ENCODE peak calls at places on chromosome 20, in four cellular contexts. A is A549, T is K562, L is H1. P is an unnamed sample.

GRCh38 chr20:18001131-18001921 is 32.5 kb downstream of the MGME1 start:
- DNase-seq in A (no peak), T (no peak), L (no peak), P (peak; percentile 90)

GRCh38 chr20:38680492-38681118 is 43.7 kb upstream of the SLC32A1 start:
- DNase-seq in A (no peak), T (peak; percentile 37), L (peak; percentile 75), P (peak; percentile 45)

GRCh38 chr20:24734139-24734538 is 214.9 kb upstream of the CST7 start:
- DNase-seq in A (no peak), T (no peak), L (peak; percentile 27), P (no peak)

GRCh38 chr20:7736336-7736735 is 203.9 kb downstream of the HAO1 start:
- DNase-seq in A (no peak), T (no peak), L (no peak), P (no peak)

GRCh38 chr20:11852801-11853200 is 64.9 kb upstream of the BTBD3 start:
- DNase-seq in A (no peak), T (no peak), L (no peak), P (no peak)

GRCh38 chr20:35539756-35540212 is 2.1 kb upstream of the ERGIC3 start:
- DNase-seq in A (no peak), T (no peak), L (peak; percentile 72), P (peak; percentile 97)

GRCh38 chr20:48706710-48707339 is 121.0 kb downstream of the PREX1 start:
- DNase-seq in A (no peak), T (no peak), L (no peak), P (no peak)

GRCh38 chr20:13525225-13525940 is 113.3 kb downstream of the TASP1 start:
- DNase-seq in A (peak; percentile 83), T (no peak), L (no peak), P (peak; percentile 68)

GRCh38 chr20:53829706-53830521 is 236.3 kb upstream of the ZNF217 start:
- DNase-seq in A (no peak), T (no peak), L (no peak), P (peak; percentile 94)

GRCh38 chr20:48298851-48299484 is 513.7 kb upstream of the SULF2 start:
- DNase-seq in A (peak; percentile 60), T (no peak), L (no peak), P (peak; percentile 73)

GRCh38 chr20:11814276-11814675 is 103.4 kb upstream of the BTBD3 start:
- DNase-seq in A (no peak), T (no peak), L (no peak), P (no peak)

GRCh38 chr20:50415516-50416268 is 94.5 kb upstream of the PTPN1 start:
- DNase-seq in A (peak; percentile 39), T (no peak), L (peak; percentile 59), P (peak; percentile 86)

GRCh38 chr20:1875762-1876161 is 19.4 kb upstream of the SIRPA start:
- DNase-seq in A (no peak), T (no peak), L (no peak), P (no peak)

GRCh38 chr20:58137236-58137635 is 91.2 kb downstream of the ANKRD60 start:
- DNase-seq in A (no peak), T (no peak), L (no peak), P (no peak)

GRCh38 chr20:36145877-36146707 is 8.4 kb upstream of the EPB41L1 start:
- DNase-seq in A (no peak), T (no peak), L (no peak), P (no peak)

GRCh38 chr20:37902504-37903313 is at the start of gene VSTM2L:
- DNase-seq in A (peak; percentile 77), T (peak; percentile 46), L (no peak), P (no peak)

GRCh38 chr20:44592366-44592765 is 10.0 kb downstream of the PKIG start:
- DNase-seq in A (no peak), T (no peak), L (no peak), P (no peak)

GRCh38 chr20:39009348-39009747 is 47.2 kb downstream of the DHX35 start:
- DNase-seq in A (no peak), T (no peak), L (no peak), P (no peak)

GRCh38 chr20:5570442-5570841 is 179.8 kb upstream of the SHLD1 start:
- DNase-seq in A (no peak), T (no peak), L (no peak), P (no peak)

GRCh38 chr20:32368930-32369329 is 10.8 kb downstream of the ASXL1 start:
- DNase-seq in A (no peak), T (no peak), L (no peak), P (no peak)
- TF ChIP-seq RNF2 in A (no peak), T (no peak), L (no peak), P (no peak)

DNA sequence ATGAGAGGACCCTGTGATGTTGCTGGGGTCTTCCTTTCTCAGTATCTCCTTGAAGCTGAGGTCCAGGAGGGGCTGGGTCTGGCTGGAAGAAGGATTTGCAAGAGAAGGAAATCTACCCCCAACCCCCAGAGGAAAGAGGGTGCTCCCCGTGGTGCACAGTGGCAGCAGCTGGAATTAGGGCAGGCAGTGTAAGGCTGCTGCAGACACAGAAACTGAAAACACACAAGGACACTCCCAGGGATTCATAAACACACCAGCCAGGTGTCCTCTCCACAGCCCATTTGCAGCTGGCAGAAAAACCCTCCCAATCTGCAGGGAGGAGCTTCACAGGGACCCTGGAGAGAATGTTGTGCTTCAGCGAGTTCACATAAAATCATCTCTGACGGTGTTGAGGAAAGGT is 297.2 kb downstream of the CDH26 start:
- DNase-seq in A (no peak), T (no peak), L (no peak), P (no peak)
- TF ChIP-seq RNF2 in A (no peak), T (no peak), L (no peak), P (no peak)

GRCh38 chr20:34364013-34364382 is 925 bp downstream of the ITCH start:
- DNase-seq in A (no peak), T (no peak), L (no peak), P (no peak)
- TF ChIP-seq RNF2 in A (no peak), T (no peak), L (no peak), P (no peak)

DNA sequence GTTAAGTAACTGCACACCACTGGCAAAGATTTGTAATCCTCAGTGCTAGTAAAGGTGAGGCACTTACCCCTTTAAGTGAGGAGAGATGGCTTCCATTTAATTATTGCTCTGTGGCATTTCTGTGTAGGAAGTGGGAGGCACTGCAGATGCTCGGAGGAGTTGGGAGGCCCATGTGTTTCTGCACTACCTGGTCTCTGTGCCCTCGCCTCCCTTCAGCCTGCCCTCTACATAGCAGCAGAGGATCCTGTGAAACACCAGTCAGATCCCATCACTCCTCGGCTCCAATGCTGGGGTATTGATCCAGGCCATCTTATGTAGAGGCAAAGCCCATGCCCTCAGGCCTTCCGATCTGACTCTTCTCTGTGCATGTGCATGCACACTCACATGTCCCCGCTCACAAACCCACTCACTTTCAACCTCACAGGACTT is 67.0 kb downstream of the SLX4IP start:
- DNase-seq in A (no peak), T (no peak), L (no peak), P (no peak)
- TF ChIP-seq RNF2 in A (no peak), T (no peak), L (no peak), P (no peak)

GRCh38 chr20:23242104-23242503 is 108.5 kb upstream of the NXT1 start:
- DNase-seq in A (no peak), T (no peak), L (peak; percentile 20), P (no peak)

GRCh38 chr20:23242556-23243180 is 107.9 kb upstream of the NXT1 start:
- DNase-seq in A (no peak), T (no peak), L (peak; percentile 23), P (no peak)

GRCh38 chr20:23244916-23245552 is 105.6 kb upstream of the NXT1 start:
- DNase-seq in A (no peak), T (no peak), L (peak; percentile 40), P (no peak)

GRCh38 chr20:23244207-23244915 is 106.2 kb upstream of the NXT1 start:
- DNase-seq in A (no peak), T (no peak), L (peak; percentile 37), P (no peak)

GRCh38 chr20:23243791-23244190 is 106.8 kb upstream of the NXT1 start:
- DNase-seq in A (no peak), T (peak; percentile 36), L (no peak), P (no peak)
- TF ChIP-seq RNF2 in A (no peak), T (no peak), L (no peak), P (no peak)

DNA sequence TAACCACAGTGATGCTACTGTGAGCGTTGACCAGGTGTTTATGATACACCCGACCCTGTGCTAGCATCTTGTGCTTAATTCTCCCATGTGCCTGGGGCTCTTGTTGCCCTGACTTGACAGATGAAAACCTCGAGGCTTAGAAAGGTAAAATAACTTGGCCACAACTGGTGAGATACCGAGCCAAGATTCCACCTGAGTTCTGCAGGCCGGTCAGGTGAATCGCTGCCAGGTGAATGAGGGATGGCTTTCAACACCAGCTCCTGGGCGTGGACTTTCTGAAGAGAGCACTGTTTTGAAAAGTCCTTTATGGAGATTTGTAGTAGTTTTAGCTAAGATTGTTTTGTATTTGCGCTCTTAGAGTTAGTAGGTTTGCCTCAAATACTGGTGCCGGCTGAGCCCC is 12.2 kb upstream of the ZNF831 start:
- DNase-seq in A (no peak), T (no peak), L (no peak), P (no peak)
- TF ChIP-seq RNF2 in A (no peak), T (no peak), L (no peak), P (no peak)

DNA sequence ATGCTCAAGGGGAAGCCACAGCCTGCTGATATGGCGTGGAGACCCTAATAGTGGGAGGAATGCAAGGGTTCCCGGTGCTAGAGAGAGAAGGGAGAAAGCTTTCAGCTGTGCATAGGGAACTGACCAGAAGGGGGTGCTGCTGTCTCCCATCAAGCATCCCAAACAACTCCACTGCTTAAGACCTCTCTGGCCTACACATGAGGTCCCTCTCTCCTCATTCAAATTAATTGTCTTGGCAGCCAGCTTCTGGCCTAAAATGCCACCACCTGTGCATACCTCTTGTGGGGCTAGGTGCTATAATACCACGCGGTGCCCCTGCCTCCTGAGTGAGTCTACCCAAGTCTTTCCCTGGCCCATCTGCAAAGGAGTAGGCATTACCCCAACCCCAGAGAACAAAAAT is 14.5 kb downstream of the ADISSP start:
- DNase-seq in A (peak; percentile 89), T (peak; percentile 46), L (peak; percentile 84), P (peak; percentile 71)
- TF ChIP-seq RNF2 in A (no peak), T (no peak), L (no peak), P (no peak)

GRCh38 chr20:55888655-55889054 is 116.7 kb downstream of the CBLN4 start:
- DNase-seq in A (no peak), T (no peak), L (no peak), P (no peak)
- TF ChIP-seq RNF2 in A (no peak), T (no peak), L (no peak), P (no peak)

GRCh38 chr20:41175727-41176330 is 38.5 kb downstream of the PLCG1 start:
- DNase-seq in A (no peak), T (no peak), L (peak; percentile 19), P (no peak)

GRCh38 chr20:41173791-41174341 is 36.5 kb downstream of the PLCG1 start:
- DNase-seq in A (no peak), T (no peak), L (peak; percentile 17), P (no peak)

GRCh38 chr20:41174782-41175181 is 37.4 kb downstream of the PLCG1 start:
- DNase-seq in A (no peak), T (no peak), L (no peak), P (no peak)

GRCh38 chr20:41174373-41174772 is 37.0 kb downstream of the PLCG1 start:
- DNase-seq in A (no peak), T (no peak), L (peak; percentile 30), P (no peak)

DNA sequence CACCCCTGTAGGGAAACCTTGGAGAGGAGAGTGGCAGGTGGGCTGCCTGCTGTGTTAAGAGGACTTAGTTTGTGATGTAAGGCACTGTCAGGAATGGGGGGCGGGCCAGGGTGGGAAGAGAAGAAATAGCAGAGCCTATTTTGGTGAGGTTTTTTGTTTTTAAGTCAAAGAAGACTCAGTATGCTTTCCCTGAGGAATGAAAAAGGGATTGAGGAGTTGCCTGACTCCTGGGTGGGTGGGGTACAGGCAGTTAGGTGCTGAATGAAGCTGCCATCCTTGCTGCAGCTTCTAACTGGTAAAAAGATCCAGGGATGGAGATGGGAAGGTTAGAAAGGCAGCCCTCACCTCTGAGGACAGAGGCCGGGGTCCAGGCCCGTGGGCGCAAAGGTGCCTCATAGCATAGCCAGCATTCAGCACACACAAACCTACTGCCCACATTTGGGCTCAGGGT is 37.9 kb downstream of the PLCG1 start:
- DNase-seq in A (no peak), T (no peak), L (peak; percentile 11), P (no peak)
- TF ChIP-seq RNF2 in A (no peak), T (no peak), L (no peak), P (no peak)

P was measured in HepG2.